ENCODE peak calls at places on chromosomes 6 and 20, in five cellular contexts. B is BJ, R is heart left ventricle, P is body of pancreas, U is AG10803. H is an unnamed sample.

GRCh38 chr20:37968726-37969401 is 64.4 kb downstream of the TTI1 start:
- DNase-seq in B (no peak), R (no peak), P (no peak), U (peak), H (no peak)

GRCh38 chr20:10705801-10706459 is 32.1 kb upstream of the JAG1 start:
- DNase-seq in B (no peak), R (no peak), P (no peak), U (no peak), H (no peak)

GRCh38 chr6:6559994-6560393 is 28.5 kb upstream of the LY86 start:
- DNase-seq in B (no peak), R (no peak), P (no peak), U (no peak), H (no peak)

GRCh38 chr20:10489853-10490627 is 54.9 kb downstream of the SLX4IP start:
- DNase-seq in B (no peak), R (no peak), P (no peak), U (no peak), H (no peak)

GRCh38 chr6:35054743-35055130 is 86.4 kb downstream of the TCP11 start:
- DNase-seq in B (no peak), R (peak), P (no peak), U (no peak), H (no peak)

GRCh38 chr6:68653074-68653705 is 18.1 kb downstream of the ADGRB3 start:
- DNase-seq in B (no peak), R (no peak), P (no peak), U (no peak), H (no peak)

GRCh38 chr20:42338274-42339172 is 720.3 kb upstream of the CHD6 start:
- DNase-seq in B (no peak), R (peak), P (no peak), U (no peak), H (no peak)

GRCh38 chr6:351867-352289 is 39.7 kb upstream of the IRF4 start:
- DNase-seq in B (no peak), R (no peak), P (no peak), U (no peak), H (no peak)

GRCh38 chr6:41562633-41562975 is 16.4 kb downstream of the FOXP4 start:
- DNase-seq in B (no peak), R (no peak), P (no peak), U (no peak), H (no peak)

GRCh38 chr6:161557333-161558107 is 283.7 kb upstream of the AGPAT4 start:
- DNase-seq in B (no peak), R (no peak), P (no peak), U (no peak), H (no peak)
- TF ChIP-seq CTCF in B (no peak), R (no peak), P (no peak), U (no peak), H (no peak)

DNA sequence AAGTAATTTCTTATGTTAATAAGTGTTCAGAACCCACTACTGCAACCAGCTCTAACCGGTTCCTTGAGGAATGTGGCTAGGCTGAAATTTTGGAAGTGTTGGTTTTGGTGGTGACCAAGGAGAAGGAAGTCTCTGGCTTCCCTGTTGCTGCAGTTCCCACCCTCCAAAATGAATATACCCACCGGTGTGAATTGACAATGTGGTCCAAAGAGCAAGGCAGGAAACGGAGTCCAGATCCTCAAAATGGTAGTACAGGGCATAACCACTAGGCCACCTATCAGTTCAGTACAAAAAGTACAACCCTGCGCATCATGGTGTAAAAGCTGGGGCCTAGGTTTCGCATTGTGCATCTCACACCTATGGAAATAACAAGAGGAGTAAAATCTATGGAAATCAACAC is 2.8 kb downstream of the ADNP start:
- DNase-seq in B (no peak), R (no peak), P (no peak), U (no peak), H (no peak)
- TF ChIP-seq CTCF in B (no peak), R (no peak), P (no peak), U (peak), H (no peak)

DNA sequence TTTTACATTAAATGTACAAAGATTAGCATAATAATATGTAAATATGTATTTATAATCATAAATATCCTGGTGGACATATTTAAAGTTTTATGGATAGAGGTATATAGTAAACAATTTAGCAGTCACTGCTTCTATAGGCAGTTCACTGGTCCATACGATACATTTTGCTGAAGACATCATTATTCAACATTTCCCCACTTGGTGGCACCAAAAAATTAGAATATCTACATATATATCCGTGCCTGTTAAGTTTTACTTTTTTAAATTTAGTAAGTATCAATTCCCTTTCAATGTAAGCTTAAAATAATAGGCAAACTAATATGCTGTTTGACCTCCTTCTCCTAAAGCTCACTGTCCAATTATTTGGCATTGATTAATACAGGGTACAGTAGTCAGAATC is 64.2 kb downstream of the LMBRD1 start:
- DNase-seq in B (no peak), R (no peak), P (no peak), U (peak), H (no peak)
- TF ChIP-seq CTCF in B (peak), R (no peak), P (no peak), U (peak), H (peak)

GRCh38 chr20:6152777-6153176 is 29.9 kb upstream of the FERMT1 start:
- DNase-seq in B (no peak), R (no peak), P (no peak), U (no peak), H (no peak)

GRCh38 chr20:6162239-6162638 is 39.4 kb upstream of the FERMT1 start:
- DNase-seq in B (no peak), R (peak), P (no peak), U (peak), H (no peak)

GRCh38 chr20:6160736-6161135 is 37.9 kb upstream of the FERMT1 start:
- DNase-seq in B (no peak), R (no peak), P (no peak), U (no peak), H (no peak)

GRCh38 chr20:6157345-6157744 is 34.5 kb upstream of the FERMT1 start:
- DNase-seq in B (no peak), R (no peak), P (no peak), U (no peak), H (no peak)
- TF ChIP-seq CTCF in B (no peak), R (no peak), P (no peak), U (no peak), H (no peak)

GRCh38 chr6:125753937-125754259 is 4.5 kb downstream of the HEY2 start:
- DNase-seq in B (no peak), R (no peak), P (no peak), U (no peak), H (no peak)
- TF ChIP-seq CTCF in B (no peak), R (no peak), P (no peak), U (no peak), H (peak)

GRCh38 chr6:152356659-152357058 is 280.5 kb downstream of the SYNE1 start:
- DNase-seq in B (no peak), R (no peak), P (no peak), U (peak), H (no peak)
- TF ChIP-seq CTCF in B (peak), R (peak), P (no peak), U (peak), H (peak)

DNA sequence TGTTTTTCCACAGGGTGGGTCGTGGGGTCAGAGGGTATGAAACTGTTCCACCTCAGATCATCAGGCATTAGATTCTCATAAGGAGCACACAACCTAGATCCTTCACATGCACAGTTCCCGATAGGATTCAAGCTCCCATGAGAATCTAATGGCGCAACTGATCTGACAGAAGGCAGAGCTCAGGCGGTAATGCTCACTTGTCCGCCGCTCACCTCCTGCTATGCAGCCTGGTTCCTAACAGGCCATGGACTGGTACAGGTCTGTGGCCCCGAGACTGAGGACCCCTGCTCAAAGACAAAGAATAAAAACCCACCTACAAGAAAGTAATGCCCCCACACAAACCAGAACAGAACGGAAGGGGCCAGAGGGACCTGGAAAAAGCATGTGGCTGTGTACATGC is 76.1 kb upstream of the SNX9 start:
- DNase-seq in B (no peak), R (no peak), P (no peak), U (no peak), H (no peak)
- TF ChIP-seq CTCF in B (no peak), R (no peak), P (no peak), U (no peak), H (no peak)

DNA sequence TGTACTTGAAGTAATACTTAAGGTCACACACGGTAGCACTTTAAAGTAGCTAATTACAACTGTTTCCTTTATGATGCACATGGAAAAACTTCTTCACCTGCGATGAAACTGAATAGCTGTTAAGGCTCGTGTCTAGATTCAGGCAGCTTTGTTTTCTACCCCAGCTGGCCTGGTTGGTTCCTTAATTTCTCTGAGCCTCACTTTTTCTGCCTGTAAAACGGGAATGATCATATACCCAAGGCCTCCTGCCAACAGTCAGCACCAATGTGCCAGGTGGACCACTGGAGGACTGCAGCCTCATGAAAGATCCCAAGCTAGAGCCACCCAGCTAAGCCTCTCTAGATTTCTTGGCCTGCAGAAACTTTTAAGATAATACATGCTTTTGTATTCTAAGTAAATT is 35.0 kb downstream of the EDN3 start:
- DNase-seq in B (no peak), R (no peak), P (no peak), U (no peak), H (no peak)
- TF ChIP-seq CTCF in B (no peak), R (no peak), P (no peak), U (no peak), H (no peak)

GRCh38 chr6:159110013-159110412 is 59.2 kb upstream of the FNDC1 start:
- DNase-seq in B (peak), R (no peak), P (peak), U (peak), H (peak)
- TF ChIP-seq CTCF in B (peak), R (peak), P (peak), U (peak), H (peak)

GRCh38 chr6:166032366-166033171 is 135.1 kb downstream of the TBXT start:
- DNase-seq in B (peak), R (peak), P (peak), U (peak), H (no peak)
- TF ChIP-seq CTCF in B (peak), R (no peak), P (no peak), U (peak), H (peak)

H was measured in neural crest cell.